ENCODE peak calls at places on chromosomes 2 and 18, in four cellular contexts. U is transverse colon, E is small intestine, Q is heart left ventricle. H is an unnamed sample. For H3K9me3 and H3K4me1, the result is how much of the 10 kb centered on the place peaks cover.

GRCh38 chr2:66432801-66433694 is 1.9 kb upstream of the MEIS1 start:
- DNase-seq in U (peak), E (peak), Q (peak), H (peak)

GRCh38 chr2:136557203-136557602 is 208.1 kb upstream of the THSD7B start:
- DNase-seq in U (no peak), E (no peak), Q (no peak), H (no peak)

GRCh38 chr18:74040459-74041332 is 106.9 kb downstream of the FBXO15 start:
- DNase-seq in U (peak), E (peak), Q (no peak), H (peak)

GRCh38 chr18:56299740-56300139 is 338.7 kb downstream of the TXNL1 start:
- DNase-seq in U (no peak), E (no peak), Q (no peak), H (no peak)

GRCh38 chr2:216551234-216551633 is 52.6 kb downstream of the RPL37A start:
- DNase-seq in U (peak), E (peak), Q (no peak), H (no peak)

GRCh38 chr18:11996190-11996754 is 15.0 kb downstream of the IMPA2 start:
- DNase-seq in U (no peak), E (no peak), Q (no peak), H (no peak)

GRCh38 chr2:2581331-2582159 is 250.5 kb upstream of the MYT1L start:
- DNase-seq in U (no peak), E (no peak), Q (no peak), H (no peak)

GRCh38 chr18:62885804-62886203 is 170.5 kb downstream of the PHLPP1 start:
- DNase-seq in U (no peak), E (no peak), Q (no peak), H (no peak)

GRCh38 chr2:109371481-109372170 is 242.1 kb downstream of the SEPTIN10 start:
- DNase-seq in U (no peak), E (no peak), Q (no peak), H (peak)

GRCh38 chr18:74715865-74716712 is 118.4 kb downstream of the ZNF407 start:
- DNase-seq in U (no peak), E (peak), Q (no peak), H (no peak)

GRCh38 chr2:111663471-111663951 is 220.5 kb downstream of the ANAPC1 start:
- DNase-seq in U (no peak), E (no peak), Q (no peak), H (peak)

GRCh38 chr2:52844701-52845423 is 922.7 kb upstream of the CHAC2 start:
- DNase-seq in U (no peak), E (no peak), Q (no peak), H (no peak)

GRCh38 chr2:233409286-233409991 is 55.1 kb downstream of the DGKD start:
- DNase-seq in U (peak), E (peak), Q (no peak), H (peak)

GRCh38 chr2:54360055-54360792 is 95.9 kb upstream of the SPTBN1 start:
- DNase-seq in U (no peak), E (peak), Q (peak), H (peak)

GRCh38 chr2:15662579-15662978 is 70.9 kb downstream of the DDX1 start:
- DNase-seq in U (no peak), E (no peak), Q (no peak), H (no peak)

GRCh38 chr2:229610359-229610758 is 104.0 kb downstream of the DNER start:
- DNase-seq in U (no peak), E (no peak), Q (no peak), H (no peak)

GRCh38 chr2:205386109-205386508 is 296.2 kb upstream of the NRP2 start:
- DNase-seq in U (no peak), E (no peak), Q (no peak), H (no peak)

GRCh38 chr18:22705328-22705727 is 227.8 kb upstream of the RBBP8 start:
- DNase-seq in U (no peak), E (no peak), Q (no peak), H (no peak)

GRCh38 chr2:189916651-189917050 is 132.4 kb downstream of the PMS1 start:
- DNase-seq in U (no peak), E (no peak), Q (no peak), H (no peak)

GRCh38 chr2:217370391-217370790 is 510.5 kb upstream of the TNP1 start:
- DNase-seq in U (no peak), E (no peak), Q (no peak), H (no peak)

GRCh38 chr18:46156124-46156745 is 52.0 kb downstream of the HAUS1 start:
- DNase-seq in U (no peak), E (no peak), Q (no peak), H (no peak)

DNA sequence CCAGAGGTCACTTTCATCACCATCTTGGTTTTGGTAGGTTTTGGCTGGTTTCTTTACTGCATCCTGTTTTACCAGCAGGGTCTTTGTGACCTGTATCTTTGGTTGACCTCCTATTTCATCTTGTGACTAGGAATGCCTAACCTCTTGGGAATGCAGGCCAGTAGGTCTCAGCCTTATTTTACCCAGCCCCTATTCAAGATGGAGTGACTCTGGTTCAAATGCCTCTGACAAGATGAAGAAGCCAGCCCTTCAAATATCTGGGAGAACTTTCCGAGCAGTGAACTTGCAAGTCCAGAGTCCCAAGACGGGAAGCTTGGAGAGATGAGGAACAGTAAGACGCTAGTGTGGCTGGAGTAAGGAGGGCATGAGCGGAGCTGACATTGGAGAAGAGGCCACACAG is 28.6 kb downstream of the PROKR1 start:
- DNase-seq in U (no peak), E (no peak), Q (no peak), H (no peak)
- H3K9me3 ChIP-seq in U (under half), E (under half), Q (under half), H (under half)

GRCh38 chr2:174611006-174611405 is 13.4 kb upstream of the WIPF1 start:
- DNase-seq in U (no peak), E (no peak), Q (no peak), H (no peak)
- H3K4me1 ChIP-seq in U (under half), E (under half), Q (under half), H (under half)

GRCh38 chr2:118723394-118723793 is 124.1 kb downstream of the EN1 start:
- DNase-seq in U (no peak), E (no peak), Q (no peak), H (no peak)

GRCh38 chr2:118722976-118723375 is 124.5 kb downstream of the EN1 start:
- DNase-seq in U (no peak), E (no peak), Q (no peak), H (no peak)

GRCh38 chr2:118728984-118729383 is 118.5 kb downstream of the EN1 start:
- DNase-seq in U (no peak), E (no peak), Q (no peak), H (no peak)

GRCh38 chr2:118729760-118730159 is 117.7 kb downstream of the EN1 start:
- DNase-seq in U (no peak), E (no peak), Q (no peak), H (no peak)

GRCh38 chr2:118726821-118727220 is 120.6 kb downstream of the EN1 start:
- DNase-seq in U (no peak), E (no peak), Q (no peak), H (no peak)
- H3K9me3 ChIP-seq in U (under half), E (under half), Q (under half), H (under half)

GRCh38 chr2:60518567-60518966 is 34.9 kb downstream of the BCL11A start:
- DNase-seq in U (no peak), E (no peak), Q (no peak), H (no peak)
- H3K4me1 ChIP-seq in U (under half), E (under half), Q (under half), H (under half)

GRCh38 chr2:27582695-27583389 is at the start of gene ZNF512:
- DNase-seq in U (peak), E (peak), Q (peak), H (peak)

GRCh38 chr2:27583390-27583915 is 611 bp downstream of the ZNF512 start:
- DNase-seq in U (no peak), E (no peak), Q (no peak), H (no peak)

GRCh38 chr2:27584597-27584996 is 1.8 kb downstream of the ZNF512 start:
- DNase-seq in U (no peak), E (no peak), Q (no peak), H (no peak)

GRCh38 chr2:27581417-27582128 is 1.3 kb upstream of the ZNF512 start:
- DNase-seq in U (no peak), E (no peak), Q (no peak), H (no peak)

DNA sequence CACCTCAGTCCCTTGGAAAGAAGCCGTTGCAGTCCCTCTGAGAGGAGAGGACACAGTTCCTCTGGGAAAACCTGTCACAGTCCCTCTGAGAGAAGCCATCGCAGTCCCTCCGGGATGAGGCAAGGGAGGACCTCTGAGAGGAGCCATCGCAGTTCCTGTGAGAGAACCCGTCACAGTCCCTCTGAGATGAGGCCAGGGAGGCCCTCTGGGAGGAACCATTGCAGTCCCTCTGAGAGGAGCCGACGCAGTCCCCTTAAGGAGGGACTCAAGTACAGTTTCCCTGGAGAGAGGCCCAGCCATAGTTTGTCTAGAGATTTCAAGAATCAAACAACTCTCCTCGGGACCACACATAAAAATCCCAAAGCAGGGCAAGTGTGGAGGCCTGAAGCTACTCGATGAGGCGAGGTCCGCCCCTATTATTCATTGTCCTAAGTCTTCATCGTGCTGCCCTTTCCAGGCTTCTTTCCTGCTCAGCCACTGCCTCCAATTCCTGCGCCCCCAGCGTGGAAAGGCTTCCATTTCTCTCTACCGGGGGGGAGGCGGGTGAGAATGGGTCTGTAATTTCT is 630 bp upstream of the ZNF512 start:
- DNase-seq in U (no peak), E (no peak), Q (peak), H (no peak)
- H3K9me3 ChIP-seq in U (under half), E (under half), Q (under half), H (under half)

DNA sequence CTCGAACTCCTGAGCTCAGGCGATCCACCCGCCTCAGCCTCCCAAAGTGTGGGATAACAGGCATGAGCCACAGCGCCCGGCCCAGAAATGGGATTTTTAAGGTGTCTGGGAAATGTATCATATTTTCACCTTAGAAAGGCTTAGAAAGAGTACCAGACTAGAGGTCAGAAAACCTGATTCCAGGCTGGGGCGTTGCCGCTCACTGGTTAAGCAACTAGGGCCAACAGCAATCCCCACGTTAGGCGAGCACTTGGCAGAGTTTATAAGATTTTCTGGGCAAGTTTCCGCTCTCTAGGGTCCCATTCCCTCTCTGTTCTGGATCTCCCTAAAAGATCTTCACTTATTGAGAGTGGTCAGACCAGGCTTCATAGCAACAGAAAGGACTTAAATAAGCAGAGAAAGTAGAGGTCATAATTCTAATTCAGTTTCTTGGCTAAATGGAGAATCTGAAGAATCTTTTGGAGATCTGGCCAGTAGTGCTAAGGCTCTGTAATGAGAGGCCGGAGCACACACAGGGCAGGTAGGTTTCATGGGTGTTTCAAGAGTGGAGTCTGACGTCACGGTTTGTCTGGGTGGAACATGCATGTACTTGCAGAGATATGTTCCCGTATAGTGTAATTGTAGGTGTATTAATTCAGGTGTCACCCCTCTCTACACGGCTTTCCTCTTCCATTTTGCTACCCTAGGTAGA is 4.2 kb upstream of the SMAD7 start:
- DNase-seq in U (no peak), E (no peak), Q (no peak), H (no peak)
- H3K4me1 ChIP-seq in U (under half), E (under half), Q (under half), H (under half)